ENCODE peak calls at places on chromosome 4, in six cellular contexts. One of them, this sample, is unnamed.

GRCh38 chr4:167144605-167145004 is 89.7 kb downstream of the SPOCK3 start:
- DNase-seq in CD8-positive, alpha-beta T cell: no peak
- DNase-seq in astrocyte of the cerebellum: no peak
- DNase-seq in AG10803: no peak
- DNase-seq in cardiac fibroblast: no peak
- DNase-seq in AG04450: no peak
- DNase-seq in this sample: no peak

GRCh38 chr4:184648220-184649025 is 824 bp downstream of the CASP3 start:
- DNase-seq in CD8-positive, alpha-beta T cell: peak; percentile 17
- DNase-seq in astrocyte of the cerebellum: no peak
- DNase-seq in AG10803: peak; percentile 51
- DNase-seq in cardiac fibroblast: peak; percentile 62
- DNase-seq in AG04450: no peak
- DNase-seq in this sample: no peak

GRCh38 chr4:2809610-2810180 is 16.8 kb downstream of the SH3BP2 start:
- DNase-seq in CD8-positive, alpha-beta T cell: no peak
- DNase-seq in astrocyte of the cerebellum: no peak
- DNase-seq in AG10803: no peak
- DNase-seq in cardiac fibroblast: no peak
- DNase-seq in AG04450: no peak
- DNase-seq in this sample: no peak

GRCh38 chr4:149638073-149638472 is 177.6 kb downstream of the IQCM start:
- DNase-seq in CD8-positive, alpha-beta T cell: no peak
- DNase-seq in astrocyte of the cerebellum: no peak
- DNase-seq in AG10803: peak; percentile 68
- DNase-seq in cardiac fibroblast: no peak
- DNase-seq in AG04450: no peak
- DNase-seq in this sample: peak; percentile 4

GRCh38 chr4:17169699-17170098 is 271.3 kb upstream of the LDB2 start:
- DNase-seq in CD8-positive, alpha-beta T cell: no peak
- DNase-seq in astrocyte of the cerebellum: no peak
- DNase-seq in AG10803: no peak
- DNase-seq in cardiac fibroblast: no peak
- DNase-seq in AG04450: no peak
- DNase-seq in this sample: no peak

GRCh38 chr4:150104401-150105027 is 26.3 kb downstream of the DCLK2 start:
- DNase-seq in CD8-positive, alpha-beta T cell: no peak
- DNase-seq in astrocyte of the cerebellum: no peak
- DNase-seq in AG10803: no peak
- DNase-seq in cardiac fibroblast: peak; percentile 18
- DNase-seq in AG04450: no peak
- DNase-seq in this sample: no peak

GRCh38 chr4:17347445-17347844 is 164.4 kb downstream of the QDPR start:
- DNase-seq in CD8-positive, alpha-beta T cell: no peak
- DNase-seq in astrocyte of the cerebellum: peak; percentile 11
- DNase-seq in AG10803: peak; percentile 35
- DNase-seq in cardiac fibroblast: peak; percentile 57
- DNase-seq in AG04450: no peak
- DNase-seq in this sample: no peak

GRCh38 chr4:52844596-52844995 is 17.5 kb upstream of the RASL11B start:
- DNase-seq in CD8-positive, alpha-beta T cell: no peak
- DNase-seq in astrocyte of the cerebellum: no peak
- DNase-seq in AG10803: no peak
- DNase-seq in cardiac fibroblast: no peak
- DNase-seq in AG04450: no peak
- DNase-seq in this sample: no peak

GRCh38 chr4:25908491-25908901 is 5.5 kb upstream of the SMIM20 start:
- DNase-seq in CD8-positive, alpha-beta T cell: no peak
- DNase-seq in astrocyte of the cerebellum: peak; percentile 91
- DNase-seq in AG10803: peak; percentile 94
- DNase-seq in cardiac fibroblast: peak; percentile 85
- DNase-seq in AG04450: peak; percentile 88
- DNase-seq in this sample: peak; percentile 96

GRCh38 chr4:28106155-28106554 is 1245.5 kb downstream of the STIM2 start:
- DNase-seq in CD8-positive, alpha-beta T cell: no peak
- DNase-seq in astrocyte of the cerebellum: no peak
- DNase-seq in AG10803: no peak
- DNase-seq in cardiac fibroblast: no peak
- DNase-seq in AG04450: no peak
- DNase-seq in this sample: no peak

GRCh38 chr4:148443550-148444295 is 1.5 kb upstream of the NR3C2 start:
- DNase-seq in CD8-positive, alpha-beta T cell: peak; percentile 18
- DNase-seq in astrocyte of the cerebellum: no peak
- DNase-seq in AG10803: no peak
- DNase-seq in cardiac fibroblast: no peak
- DNase-seq in AG04450: no peak
- DNase-seq in this sample: no peak

GRCh38 chr4:1502976-1503375 is 96.7 kb upstream of the NKX1-1 start:
- DNase-seq in CD8-positive, alpha-beta T cell: no peak
- DNase-seq in astrocyte of the cerebellum: no peak
- DNase-seq in AG10803: no peak
- DNase-seq in cardiac fibroblast: no peak
- DNase-seq in AG04450: no peak
- DNase-seq in this sample: no peak

GRCh38 chr4:4704267-4704666 is 155.2 kb upstream of the MSX1 start:
- DNase-seq in CD8-positive, alpha-beta T cell: no peak
- DNase-seq in astrocyte of the cerebellum: no peak
- DNase-seq in AG10803: peak; percentile 66
- DNase-seq in cardiac fibroblast: peak; percentile 19
- DNase-seq in AG04450: no peak
- DNase-seq in this sample: no peak

GRCh38 chr4:170128219-170128804 is 38.6 kb upstream of the AADAT start:
- DNase-seq in CD8-positive, alpha-beta T cell: no peak
- DNase-seq in astrocyte of the cerebellum: no peak
- DNase-seq in AG10803: no peak
- DNase-seq in cardiac fibroblast: no peak
- DNase-seq in AG04450: no peak
- DNase-seq in this sample: no peak

GRCh38 chr4:86670739-86671138 is 76.6 kb downstream of the PTPN13 start:
- DNase-seq in CD8-positive, alpha-beta T cell: no peak
- DNase-seq in astrocyte of the cerebellum: peak; percentile 29
- DNase-seq in AG10803: peak; percentile 53
- DNase-seq in cardiac fibroblast: peak; percentile 68
- DNase-seq in AG04450: peak; percentile 6
- DNase-seq in this sample: peak; percentile 16

GRCh38 chr4:13543648-13544555 is at the start of gene NKX3-2:
- DNase-seq in CD8-positive, alpha-beta T cell: no peak
- DNase-seq in astrocyte of the cerebellum: no peak
- DNase-seq in AG10803: no peak
- DNase-seq in cardiac fibroblast: peak; percentile 24
- DNase-seq in AG04450: no peak
- DNase-seq in this sample: no peak

GRCh38 chr4:120873554-120873953 is 49.0 kb downstream of the PRDM5 start:
- DNase-seq in CD8-positive, alpha-beta T cell: no peak
- DNase-seq in astrocyte of the cerebellum: no peak
- DNase-seq in AG10803: no peak
- DNase-seq in cardiac fibroblast: no peak
- DNase-seq in AG04450: no peak
- DNase-seq in this sample: no peak

GRCh38 chr4:146550161-146550560 is 28.4 kb upstream of the SLC10A7 start:
- DNase-seq in CD8-positive, alpha-beta T cell: no peak
- DNase-seq in astrocyte of the cerebellum: no peak
- DNase-seq in AG10803: no peak
- DNase-seq in cardiac fibroblast: no peak
- DNase-seq in AG04450: no peak
- DNase-seq in this sample: no peak

GRCh38 chr4:101102114-101102752 is 245.1 kb downstream of the PPP3CA start:
- DNase-seq in CD8-positive, alpha-beta T cell: no peak
- DNase-seq in astrocyte of the cerebellum: peak; percentile 88
- DNase-seq in AG10803: peak; percentile 94
- DNase-seq in cardiac fibroblast: peak; percentile 92
- DNase-seq in AG04450: peak; percentile 66
- DNase-seq in this sample: peak; percentile 72

GRCh38 chr4:147924604-147925412 is 192.9 kb downstream of the ARHGAP10 start:
- DNase-seq in CD8-positive, alpha-beta T cell: no peak
- DNase-seq in astrocyte of the cerebellum: peak; percentile 20
- DNase-seq in AG10803: peak; percentile 35
- DNase-seq in cardiac fibroblast: peak; percentile 56
- DNase-seq in AG04450: no peak
- DNase-seq in this sample: no peak

GRCh38 chr4:127957105-127957504 is 7.9 kb downstream of the MFSD8 start:
- DNase-seq in CD8-positive, alpha-beta T cell: no peak
- DNase-seq in astrocyte of the cerebellum: no peak
- DNase-seq in AG10803: no peak
- DNase-seq in cardiac fibroblast: no peak
- DNase-seq in AG04450: no peak
- DNase-seq in this sample: no peak

GRCh38 chr4:75992462-75992861 is 1.7 kb upstream of the SDAD1 start:
- DNase-seq in CD8-positive, alpha-beta T cell: no peak
- DNase-seq in astrocyte of the cerebellum: no peak
- DNase-seq in AG10803: no peak
- DNase-seq in cardiac fibroblast: no peak
- DNase-seq in AG04450: no peak
- DNase-seq in this sample: no peak

GRCh38 chr4:185232370-185232769 is 23.0 kb downstream of the SNX25 start:
- DNase-seq in CD8-positive, alpha-beta T cell: no peak
- DNase-seq in astrocyte of the cerebellum: no peak
- DNase-seq in AG10803: no peak
- DNase-seq in cardiac fibroblast: no peak
- DNase-seq in AG04450: no peak
- DNase-seq in this sample: no peak

GRCh38 chr4:212438-213174 is 88.3 kb downstream of the ZNF718 start:
- DNase-seq in CD8-positive, alpha-beta T cell: no peak
- DNase-seq in astrocyte of the cerebellum: peak; percentile 28
- DNase-seq in AG10803: peak; percentile 74
- DNase-seq in cardiac fibroblast: peak; percentile 83
- DNase-seq in AG04450: peak; percentile 30
- DNase-seq in this sample: peak; percentile 27

GRCh38 chr4:113790478-113790877 is 28.9 kb upstream of the CAMK2D start:
- DNase-seq in CD8-positive, alpha-beta T cell: no peak
- DNase-seq in astrocyte of the cerebellum: no peak
- DNase-seq in AG10803: no peak
- DNase-seq in cardiac fibroblast: no peak
- DNase-seq in AG04450: no peak
- DNase-seq in this sample: no peak

GRCh38 chr4:14254252-14254651 is 626.7 kb upstream of the BOD1L1 start:
- DNase-seq in CD8-positive, alpha-beta T cell: no peak
- DNase-seq in astrocyte of the cerebellum: peak; percentile 4
- DNase-seq in AG10803: peak; percentile 34
- DNase-seq in cardiac fibroblast: peak; percentile 41
- DNase-seq in AG04450: no peak
- DNase-seq in this sample: peak; percentile 17

GRCh38 chr4:121070696-121071639 is 1.4 kb downstream of the NDNF start:
- DNase-seq in CD8-positive, alpha-beta T cell: no peak
- DNase-seq in astrocyte of the cerebellum: no peak
- DNase-seq in AG10803: peak; percentile 58
- DNase-seq in cardiac fibroblast: peak; percentile 28
- DNase-seq in AG04450: no peak
- DNase-seq in this sample: no peak

GRCh38 chr4:44961001-44961755 is 234.8 kb upstream of the GNPDA2 start:
- DNase-seq in CD8-positive, alpha-beta T cell: no peak
- DNase-seq in astrocyte of the cerebellum: no peak
- DNase-seq in AG10803: no peak
- DNase-seq in cardiac fibroblast: no peak
- DNase-seq in AG04450: no peak
- DNase-seq in this sample: no peak
- H3K4me3 ChIP-seq in CD8-positive, alpha-beta T cell: no peak overlapping the region
- H3K4me3 ChIP-seq in astrocyte of the cerebellum: no peak overlapping the region
- H3K4me3 ChIP-seq in AG10803: no peak overlapping the region
- H3K4me3 ChIP-seq in cardiac fibroblast: no peak overlapping the region
- H3K4me3 ChIP-seq in AG04450: no peak overlapping the region
- H3K4me3 ChIP-seq in this sample: no peak overlapping the region

GRCh38 chr4:141860974-141861373 is 224.6 kb downstream of the IL15 start:
- DNase-seq in CD8-positive, alpha-beta T cell: no peak
- DNase-seq in astrocyte of the cerebellum: no peak
- DNase-seq in AG10803: no peak
- DNase-seq in cardiac fibroblast: no peak
- DNase-seq in AG04450: no peak
- DNase-seq in this sample: no peak
- TF ChIP-seq CTCF in CD8-positive, alpha-beta T cell: no peak
- TF ChIP-seq CTCF in astrocyte of the cerebellum: no peak
- TF ChIP-seq CTCF in AG10803: no peak
- TF ChIP-seq CTCF in cardiac fibroblast: no peak
- TF ChIP-seq CTCF in AG04450: no peak
- TF ChIP-seq CTCF in this sample: no peak

DNA sequence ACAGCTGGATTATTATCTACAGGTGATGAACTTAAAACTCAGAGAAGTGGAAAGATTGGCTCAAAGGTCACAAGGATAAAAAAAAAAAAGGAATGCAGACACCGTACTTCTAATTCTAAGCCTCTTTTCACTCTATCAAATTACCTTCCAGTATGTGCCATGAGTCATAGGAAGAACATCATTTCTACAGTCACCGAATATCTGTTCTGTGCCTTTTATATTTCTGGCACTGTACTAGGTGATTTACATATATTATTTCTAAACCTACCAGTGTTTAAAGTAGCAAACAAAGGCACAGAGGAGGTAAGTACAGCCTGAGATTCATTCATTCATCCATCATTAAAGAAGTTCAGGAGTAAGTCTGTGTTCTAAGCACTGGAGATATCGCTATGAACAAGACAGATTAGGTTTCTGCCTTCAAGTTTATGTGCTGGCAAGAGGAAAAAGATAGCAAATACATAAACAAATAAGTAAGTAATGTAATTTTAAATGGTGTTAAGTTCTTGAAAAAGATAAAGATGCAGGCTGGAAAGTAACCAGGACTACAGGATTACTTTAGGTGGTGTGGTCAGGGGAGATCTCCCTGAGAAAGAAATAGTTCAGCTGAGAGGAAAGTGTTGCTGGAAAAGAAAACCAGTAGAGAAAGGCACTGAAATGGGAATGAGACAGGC is 65.3 kb downstream of the PALLD start:
- DNase-seq in CD8-positive, alpha-beta T cell: no peak
- DNase-seq in astrocyte of the cerebellum: no peak
- DNase-seq in AG10803: peak; percentile 17
- DNase-seq in cardiac fibroblast: no peak
- DNase-seq in AG04450: no peak
- DNase-seq in this sample: no peak
- H3K4me3 ChIP-seq in CD8-positive, alpha-beta T cell: no peak overlapping the region
- H3K4me3 ChIP-seq in astrocyte of the cerebellum: no peak overlapping the region
- H3K4me3 ChIP-seq in AG10803: no peak overlapping the region
- H3K4me3 ChIP-seq in cardiac fibroblast: no peak overlapping the region
- H3K4me3 ChIP-seq in AG04450: no peak overlapping the region
- H3K4me3 ChIP-seq in this sample: no peak overlapping the region

DNA sequence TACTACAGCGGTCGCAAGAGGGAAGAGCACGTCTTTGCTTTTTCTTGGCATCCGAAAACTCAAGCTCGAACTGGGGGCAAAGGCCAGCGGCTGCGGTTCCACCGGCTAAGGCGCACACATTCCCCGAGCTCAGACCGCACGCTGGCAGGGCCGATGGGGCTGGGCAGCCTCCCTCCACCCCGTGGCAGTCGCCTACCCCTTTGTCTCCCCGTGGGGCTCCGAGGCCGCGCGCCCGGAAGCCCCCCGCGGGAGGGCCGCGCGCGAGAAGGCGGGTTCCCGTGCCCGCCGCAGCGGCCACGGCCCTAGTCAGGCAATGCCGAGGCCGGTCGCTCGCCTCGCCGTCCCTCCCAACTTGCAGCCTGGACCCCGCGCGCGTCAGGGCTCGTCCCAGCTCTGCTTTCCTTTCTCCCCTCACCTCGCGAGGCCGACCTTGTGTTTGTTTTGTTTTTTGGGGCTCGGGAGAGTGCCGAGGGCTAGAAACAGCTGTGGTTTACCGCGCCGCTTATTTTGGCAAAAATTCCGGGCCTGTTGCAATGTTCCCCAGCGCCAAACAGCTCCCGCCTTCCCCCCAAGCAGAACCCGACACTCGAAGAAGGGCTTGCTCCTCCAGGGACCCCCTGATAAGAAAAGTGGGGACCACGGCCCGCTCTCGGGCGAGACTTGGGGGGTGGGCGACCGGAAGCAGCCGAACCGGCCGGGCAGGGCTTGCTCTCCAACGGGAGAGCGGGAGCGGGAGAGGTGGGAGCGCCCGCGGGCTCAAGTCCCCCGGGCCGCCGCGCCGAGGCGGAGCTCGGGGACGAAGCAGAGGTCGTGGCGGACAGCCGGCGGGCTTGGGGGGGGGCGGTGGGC is 553 bp upstream of the N4BP2 start:
- DNase-seq in CD8-positive, alpha-beta T cell: peak; percentile 47
- DNase-seq in astrocyte of the cerebellum: peak; percentile 85
- DNase-seq in AG10803: peak; percentile 90
- DNase-seq in cardiac fibroblast: peak; percentile 91
- DNase-seq in AG04450: peak; percentile 64
- DNase-seq in this sample: peak; percentile 52
- TF ChIP-seq CTCF in CD8-positive, alpha-beta T cell: no peak
- TF ChIP-seq CTCF in astrocyte of the cerebellum: no peak
- TF ChIP-seq CTCF in AG10803: peak; percentile 7
- TF ChIP-seq CTCF in cardiac fibroblast: peak; percentile 5
- TF ChIP-seq CTCF in AG04450: no peak
- TF ChIP-seq CTCF in this sample: no peak

This sample was measured in HFF-Myc.